ENCODE peak calls at places on chromosomes 5 and 9, in four cellular contexts. One of them, this sample, is unnamed.

GRCh38 chr9:134177624-134178393 is 13.4 kb upstream of the RNU6ATAC start:
- DNase-seq in activated naive CD4-positive, alpha-beta T cell: no peak
- DNase-seq in A549: no peak
- DNase-seq in type B pancreatic cell: no peak
- DNase-seq in this sample: no peak

GRCh38 chr5:69007086-69007672 is 86.6 kb upstream of the SLC30A5 start:
- DNase-seq in activated naive CD4-positive, alpha-beta T cell: no peak
- DNase-seq in A549: no peak
- DNase-seq in type B pancreatic cell: no peak
- DNase-seq in this sample: no peak

GRCh38 chr9:120942186-120943001 is 15.8 kb upstream of the TRAF1 start:
- DNase-seq in activated naive CD4-positive, alpha-beta T cell: no peak
- DNase-seq in A549: no peak
- DNase-seq in type B pancreatic cell: no peak
- DNase-seq in this sample: no peak

GRCh38 chr5:87321605-87322004 is 53.9 kb downstream of the RASA1 start:
- DNase-seq in activated naive CD4-positive, alpha-beta T cell: no peak
- DNase-seq in A549: no peak
- DNase-seq in type B pancreatic cell: no peak
- DNase-seq in this sample: no peak

GRCh38 chr5:113293068-113293571 is 141.7 kb downstream of the TSSK1B start:
- DNase-seq in activated naive CD4-positive, alpha-beta T cell: no peak
- DNase-seq in A549: no peak
- DNase-seq in type B pancreatic cell: no peak
- DNase-seq in this sample: peak

GRCh38 chr9:114224247-114224610 is 68.9 kb downstream of the COL27A1 start:
- DNase-seq in activated naive CD4-positive, alpha-beta T cell: no peak
- DNase-seq in A549: peak
- DNase-seq in type B pancreatic cell: no peak
- DNase-seq in this sample: peak

GRCh38 chr5:74684900-74685851 is at the start of gene HEXB:
- DNase-seq in activated naive CD4-positive, alpha-beta T cell: peak
- DNase-seq in A549: peak
- DNase-seq in type B pancreatic cell: peak
- DNase-seq in this sample: peak

GRCh38 chr9:33230756-33231691 is 8.9 kb upstream of the SPINK4 start:
- DNase-seq in activated naive CD4-positive, alpha-beta T cell: no peak
- DNase-seq in A549: no peak
- DNase-seq in type B pancreatic cell: no peak
- DNase-seq in this sample: no peak

GRCh38 chr9:1458503-1458902 is 408.3 kb downstream of the DMRT2 start:
- DNase-seq in activated naive CD4-positive, alpha-beta T cell: no peak
- DNase-seq in A549: no peak
- DNase-seq in type B pancreatic cell: no peak
- DNase-seq in this sample: peak

GRCh38 chr5:101806410-101806809 is 489.7 kb downstream of the SLCO4C1 start:
- DNase-seq in activated naive CD4-positive, alpha-beta T cell: no peak
- DNase-seq in A549: no peak
- DNase-seq in type B pancreatic cell: no peak
- DNase-seq in this sample: no peak

GRCh38 chr5:145668714-145669113 is 166.4 kb downstream of the PRELID2 start:
- DNase-seq in activated naive CD4-positive, alpha-beta T cell: no peak
- DNase-seq in A549: no peak
- DNase-seq in type B pancreatic cell: no peak
- DNase-seq in this sample: no peak